ENCODE peak calls at places on chromosomes 16 and 17, in four cellular contexts. E is stomach, G is adipocyte, U is ascending aorta. T is an unnamed sample.

GRCh38 chr16:81620029-81620428 is 159.1 kb upstream of the PLCG2 start:
- DNase-seq in G (no peak), E (no peak), U (no peak), T (no peak)

GRCh38 chr17:82298538-82299421 is 18.6 kb downstream of the CD7 start:
- DNase-seq in U (no peak), G (no peak), E (no peak), T (peak)

GRCh38 chr17:42608692-42609181 is 437 bp downstream of the RETREG3 start:
- DNase-seq in E (no peak), U (no peak), G (peak), T (no peak)

GRCh38 chr17:40551091-40551873 is 14.0 kb downstream of the CCR7 start:
- DNase-seq in U (no peak), E (peak), G (peak), T (peak)

GRCh38 chr16:85005278-85006069 is 5.9 kb downstream of the ZDHHC7 start:
- DNase-seq in E (no peak), G (peak), U (no peak), T (peak)

GRCh38 chr17:80949451-80950421 is 41.9 kb upstream of the CHMP6 start:
- DNase-seq in G (no peak), U (no peak), E (no peak), T (no peak)

GRCh38 chr16:12096162-12096781 is 119.7 kb downstream of the SNX29 start:
- DNase-seq in U (no peak), G (no peak), E (no peak), T (peak)

GRCh38 chr16:55672471-55672870 is 16.7 kb downstream of the SLC6A2 start:
- DNase-seq in G (peak), U (no peak), E (no peak), T (peak)

GRCh38 chr16:18936727-18937340 is 10.6 kb upstream of the SMG1 start:
- DNase-seq in E (no peak), G (no peak), U (no peak), T (no peak)